ENCODE peak calls at places on chromosomes 1 and 21, in five cellular contexts. Y is IMR-90, R is GM23248, I is HCT116, K is PC-3. N is an unnamed sample. For H4K20me1, the result is how much of the 10 kb centered on the place peaks cover.

GRCh38 chr1:158008630-158009029 is 15.2 kb downstream of the KIRREL1 start:
- DNase-seq in Y (no peak), R (peak), I (no peak), K (peak), N (no peak)

GRCh38 chr1:246755419-246755818 is 31.2 kb downstream of the SCCPDH start:
- DNase-seq in Y (no peak), R (no peak), I (no peak), K (no peak), N (no peak)

GRCh38 chr1:35062518-35063196 is 16.5 kb upstream of the ZMYM1 start:
- DNase-seq in Y (peak), R (peak), I (no peak), K (peak), N (no peak)

GRCh38 chr1:86687595-86687994 is 16.8 kb upstream of the SH3GLB1 start:
- DNase-seq in Y (no peak), R (peak), I (no peak), K (peak), N (peak)

GRCh38 chr1:10796029-10796944 is at the start of gene CASZ1:
- DNase-seq in Y (peak), R (peak), I (peak), K (peak), N (no peak)

GRCh38 chr1:244327533-244327932 is 124.2 kb downstream of the ADSS2 start:
- DNase-seq in Y (no peak), R (no peak), I (no peak), K (no peak), N (peak)

GRCh38 chr1:31848381-31848897 is 32.6 kb upstream of the SPOCD1 start:
- DNase-seq in Y (no peak), R (no peak), I (no peak), K (no peak), N (no peak)

GRCh38 chr21:42553435-42553834 is 39.8 kb downstream of the SLC37A1 start:
- DNase-seq in Y (no peak), R (no peak), I (no peak), K (no peak), N (no peak)

GRCh38 chr1:59827055-59827643 is 12.4 kb downstream of the HOOK1 start:
- DNase-seq in Y (no peak), R (no peak), I (no peak), K (peak), N (no peak)

GRCh38 chr1:162552684-162553252 is 8.8 kb upstream of the UAP1 start:
- DNase-seq in Y (no peak), R (no peak), I (no peak), K (peak), N (no peak)

GRCh38 chr1:82586473-82586872 is 785.7 kb downstream of the ADGRL2 start:
- DNase-seq in Y (no peak), R (no peak), I (no peak), K (no peak), N (no peak)

GRCh38 chr1:5883129-5884048 is 108.8 kb downstream of the NPHP4 start:
- DNase-seq in Y (no peak), R (no peak), I (no peak), K (no peak), N (no peak)

GRCh38 chr1:62530516-62531154 is 66.7 kb upstream of the ANGPTL3 start:
- DNase-seq in Y (peak), R (no peak), I (no peak), K (peak), N (peak)

GRCh38 chr1:231418101-231418740 is 3.9 kb downstream of the EGLN1 start:
- DNase-seq in Y (peak), R (peak), I (no peak), K (peak), N (no peak)

GRCh38 chr1:41072051-41072450 is 50.5 kb upstream of the SLFNL1 start:
- DNase-seq in Y (peak), R (peak), I (no peak), K (no peak), N (no peak)

GRCh38 chr1:68800182-68800581 is 303.3 kb upstream of the DEPDC1 start:
- DNase-seq in Y (no peak), R (no peak), I (no peak), K (no peak), N (no peak)

GRCh38 chr1:154759196-154759595 is 110.9 kb downstream of the KCNN3 start:
- DNase-seq in Y (no peak), R (no peak), I (no peak), K (no peak), N (no peak)

GRCh38 chr1:156308078-156308477 is 9.0 kb upstream of the VHLL start:
- DNase-seq in Y (peak), R (peak), I (no peak), K (peak), N (no peak)

GRCh38 chr1:88063605-88064004 is 620.5 kb upstream of the PKN2 start:
- DNase-seq in Y (peak), R (peak), I (no peak), K (peak), N (no peak)
- H3K9ac ChIP-seq in Y (no peak), R (no peak), I (no peak), K (no peak), N (no peak)

GRCh38 chr1:228152918-228153258 is 3.2 kb downstream of the GJC2 start:
- DNase-seq in Y (no peak), R (no peak), I (no peak), K (no peak), N (no peak)

GRCh38 chr1:228151170-228151513 is 1.4 kb downstream of the GJC2 start:
- DNase-seq in Y (no peak), R (no peak), I (no peak), K (no peak), N (no peak)

GRCh38 chr1:228150458-228151169 is 884 bp downstream of the GJC2 start:
- DNase-seq in Y (peak), R (peak), I (no peak), K (no peak), N (no peak)

GRCh38 chr1:228152097-228152917 is 2.6 kb downstream of the GJC2 start:
- DNase-seq in Y (no peak), R (no peak), I (no peak), K (no peak), N (no peak)

DNA sequence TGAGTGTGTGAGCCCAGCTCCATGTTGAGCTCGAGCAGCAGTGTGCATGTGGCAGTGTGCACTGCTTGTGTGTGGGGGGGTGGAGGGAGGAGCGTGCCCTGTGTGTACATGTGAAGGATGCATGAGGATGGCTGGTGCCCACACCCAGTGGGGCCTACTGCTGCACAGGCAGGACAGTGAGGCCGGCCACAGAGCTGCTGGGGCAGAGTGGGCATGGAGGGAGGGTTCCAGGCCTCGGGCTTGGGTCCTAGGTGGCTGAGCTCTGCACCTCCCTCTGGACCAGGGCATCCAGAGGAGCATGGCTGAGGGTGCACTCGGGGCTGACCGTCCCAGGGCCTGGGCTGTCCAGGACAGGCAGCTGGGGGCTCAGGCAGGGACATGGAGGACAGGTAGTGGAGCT is 1.8 kb downstream of the GJC2 start:
- DNase-seq in Y (no peak), R (no peak), I (no peak), K (no peak), N (no peak)
- H4K20me1 ChIP-seq in Y (under half), R (under half), I (under half), K (under half), N (under half)

DNA sequence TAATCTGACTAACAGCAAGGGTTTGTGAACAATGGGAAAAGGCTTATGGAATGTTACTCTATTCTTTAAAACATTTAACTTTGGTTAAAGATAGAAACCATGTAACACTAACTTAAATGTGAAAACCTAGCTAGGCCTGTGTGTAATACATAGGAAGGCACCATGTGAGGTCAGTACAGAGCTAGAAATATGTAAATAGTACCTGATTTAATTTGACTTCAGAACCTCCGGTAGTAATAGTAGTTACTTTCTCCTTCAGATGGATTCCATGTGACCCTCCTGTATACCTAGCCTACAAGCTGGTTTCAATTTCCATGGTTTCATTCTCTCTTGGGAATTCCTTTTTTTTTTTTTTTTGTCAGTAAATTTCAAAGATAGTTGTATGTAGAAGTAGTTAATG is 1.3 kb downstream of the MTF2 start:
- DNase-seq in Y (peak), R (peak), I (peak), K (peak), N (peak)
- H3K9ac ChIP-seq in Y (peak), R (peak), I (peak), K (peak), N (peak)

GRCh38 chr1:228097333-228098081 is 5.6 kb downstream of the C1orf35 start:
- DNase-seq in Y (no peak), R (no peak), I (no peak), K (no peak), N (peak)

GRCh38 chr1:228096416-228097332 is 6.5 kb downstream of the C1orf35 start:
- DNase-seq in Y (no peak), R (no peak), I (no peak), K (no peak), N (no peak)

GRCh38 chr1:228099331-228099732 is 3.8 kb downstream of the C1orf35 start:
- DNase-seq in Y (no peak), R (no peak), I (no peak), K (no peak), N (peak)

GRCh38 chr1:228095938-228096337 is 7.2 kb downstream of the C1orf35 start:
- DNase-seq in Y (no peak), R (peak), I (no peak), K (no peak), N (no peak)

GRCh38 chr1:228098323-228098931 is 4.7 kb downstream of the C1orf35 start:
- DNase-seq in Y (no peak), R (no peak), I (no peak), K (no peak), N (peak)
- H4K20me1 ChIP-seq in Y (half or more), R (under half), I (under half), K (half or more), N (half or more)

GRCh38 chr1:11921022-11921421 is 5.2 kb downstream of the KIAA2013 start:
- DNase-seq in Y (no peak), R (no peak), I (no peak), K (no peak), N (no peak)
- H3K9ac ChIP-seq in Y (no peak), R (no peak), I (no peak), K (no peak), N (no peak)

N was measured in Karpas-422.